ENCODE peak calls at places on chromosomes 16 and 17, in seven cellular contexts. One of them, this sample, is unnamed. For H3K36me3, the result is how much of the 10 kb centered on the place peaks cover.

GRCh38 chr16:26454102-26454501 is 612.6 kb upstream of the C16orf82 start:
- DNase-seq in GM23338: no peak
- DNase-seq in K562: no peak
- DNase-seq in HCT116: no peak
- DNase-seq in GM12878: no peak
- DNase-seq in SK-N-SH: no peak
- DNase-seq in HepG2: no peak
- DNase-seq in this sample: no peak

GRCh38 chr16:14111713-14112538 is 40.8 kb downstream of the MRTFB start:
- DNase-seq in GM23338: no peak
- DNase-seq in K562: no peak
- DNase-seq in HCT116: no peak
- DNase-seq in GM12878: no peak
- DNase-seq in SK-N-SH: no peak
- DNase-seq in HepG2: peak
- DNase-seq in this sample: no peak

GRCh38 chr17:11388061-11388460 is 147.0 kb downstream of the SHISA6 start:
- DNase-seq in GM23338: no peak
- DNase-seq in K562: peak
- DNase-seq in HCT116: no peak
- DNase-seq in GM12878: no peak
- DNase-seq in SK-N-SH: no peak
- DNase-seq in HepG2: no peak
- DNase-seq in this sample: no peak

GRCh38 chr17:71251276-71251675 is 869.5 kb upstream of the SOX9 start:
- DNase-seq in GM23338: no peak
- DNase-seq in K562: no peak
- DNase-seq in HCT116: no peak
- DNase-seq in GM12878: no peak
- DNase-seq in SK-N-SH: no peak
- DNase-seq in HepG2: no peak
- DNase-seq in this sample: no peak

GRCh38 chr16:73304008-73304814 is 256.3 kb upstream of the ZFHX3 start:
- DNase-seq in GM23338: no peak
- DNase-seq in K562: no peak
- DNase-seq in HCT116: no peak
- DNase-seq in GM12878: no peak
- DNase-seq in SK-N-SH: peak
- DNase-seq in HepG2: no peak
- DNase-seq in this sample: no peak

GRCh38 chr17:44642861-44643260 is 13.4 kb upstream of the MEIOC start:
- DNase-seq in GM23338: no peak
- DNase-seq in K562: no peak
- DNase-seq in HCT116: no peak
- DNase-seq in GM12878: no peak
- DNase-seq in SK-N-SH: no peak
- DNase-seq in HepG2: no peak
- DNase-seq in this sample: no peak

GRCh38 chr16:71645450-71645849 is 19.5 kb downstream of the MARVELD3 start:
- DNase-seq in GM23338: peak
- DNase-seq in K562: peak
- DNase-seq in HCT116: no peak
- DNase-seq in GM12878: no peak
- DNase-seq in SK-N-SH: peak
- DNase-seq in HepG2: peak
- DNase-seq in this sample: peak

GRCh38 chr17:205176-205538 is 23.7 kb upstream of the DOC2B start:
- DNase-seq in GM23338: no peak
- DNase-seq in K562: no peak
- DNase-seq in HCT116: no peak
- DNase-seq in GM12878: no peak
- DNase-seq in SK-N-SH: no peak
- DNase-seq in HepG2: no peak
- DNase-seq in this sample: no peak

GRCh38 chr16:26987631-26988030 is 79.1 kb upstream of the C16orf82 start:
- DNase-seq in GM23338: no peak
- DNase-seq in K562: no peak
- DNase-seq in HCT116: no peak
- DNase-seq in GM12878: no peak
- DNase-seq in SK-N-SH: no peak
- DNase-seq in HepG2: no peak
- DNase-seq in this sample: no peak

GRCh38 chr16:3822366-3823045 is 58.0 kb downstream of the CREBBP start:
- DNase-seq in GM23338: no peak
- DNase-seq in K562: no peak
- DNase-seq in HCT116: no peak
- DNase-seq in GM12878: no peak
- DNase-seq in SK-N-SH: no peak
- DNase-seq in HepG2: no peak
- DNase-seq in this sample: no peak

GRCh38 chr16:48231675-48232214 is 12.4 kb upstream of the LONP2 start:
- DNase-seq in GM23338: peak
- DNase-seq in K562: peak
- DNase-seq in HCT116: peak
- DNase-seq in GM12878: no peak
- DNase-seq in SK-N-SH: peak
- DNase-seq in HepG2: peak
- DNase-seq in this sample: peak

GRCh38 chr17:336110-337021 is 16.2 kb downstream of the RPH3AL start:
- DNase-seq in GM23338: no peak
- DNase-seq in K562: no peak
- DNase-seq in HCT116: no peak
- DNase-seq in GM12878: no peak
- DNase-seq in SK-N-SH: peak
- DNase-seq in HepG2: no peak
- DNase-seq in this sample: no peak

GRCh38 chr16:85172465-85173071 is 60.3 kb upstream of the CIBAR2 start:
- DNase-seq in GM23338: peak
- DNase-seq in K562: peak
- DNase-seq in HCT116: peak
- DNase-seq in GM12878: no peak
- DNase-seq in SK-N-SH: peak
- DNase-seq in HepG2: peak
- DNase-seq in this sample: peak

GRCh38 chr16:68644303-68644702 is 807 bp upstream of the CDH3 start:
- DNase-seq in GM23338: peak
- DNase-seq in K562: no peak
- DNase-seq in HCT116: no peak
- DNase-seq in GM12878: no peak
- DNase-seq in SK-N-SH: no peak
- DNase-seq in HepG2: peak
- DNase-seq in this sample: no peak

GRCh38 chr17:17947966-17948365 is 24.2 kb downstream of the TOM1L2 start:
- DNase-seq in GM23338: no peak
- DNase-seq in K562: no peak
- DNase-seq in HCT116: no peak
- DNase-seq in GM12878: no peak
- DNase-seq in SK-N-SH: no peak
- DNase-seq in HepG2: no peak
- DNase-seq in this sample: no peak

GRCh38 chr16:78462261-78463208 is 363.1 kb downstream of the WWOX start:
- DNase-seq in GM23338: no peak
- DNase-seq in K562: no peak
- DNase-seq in HCT116: no peak
- DNase-seq in GM12878: no peak
- DNase-seq in SK-N-SH: no peak
- DNase-seq in HepG2: peak
- DNase-seq in this sample: no peak

GRCh38 chr16:63697736-63698135 is 1424.1 kb downstream of the CDH11 start:
- DNase-seq in GM23338: no peak
- DNase-seq in K562: no peak
- DNase-seq in HCT116: no peak
- DNase-seq in GM12878: no peak
- DNase-seq in SK-N-SH: no peak
- DNase-seq in HepG2: no peak
- DNase-seq in this sample: no peak

GRCh38 chr17:80780381-80781187 is 211.1 kb upstream of the CHMP6 start:
- DNase-seq in GM23338: no peak
- DNase-seq in K562: no peak
- DNase-seq in HCT116: no peak
- DNase-seq in GM12878: peak
- DNase-seq in SK-N-SH: no peak
- DNase-seq in HepG2: no peak
- DNase-seq in this sample: no peak

GRCh38 chr17:47797797-47798196 is 23.8 kb downstream of the OSBPL7 start:
- DNase-seq in GM23338: peak
- DNase-seq in K562: peak
- DNase-seq in HCT116: no peak
- DNase-seq in GM12878: no peak
- DNase-seq in SK-N-SH: no peak
- DNase-seq in HepG2: no peak
- DNase-seq in this sample: no peak

DNA sequence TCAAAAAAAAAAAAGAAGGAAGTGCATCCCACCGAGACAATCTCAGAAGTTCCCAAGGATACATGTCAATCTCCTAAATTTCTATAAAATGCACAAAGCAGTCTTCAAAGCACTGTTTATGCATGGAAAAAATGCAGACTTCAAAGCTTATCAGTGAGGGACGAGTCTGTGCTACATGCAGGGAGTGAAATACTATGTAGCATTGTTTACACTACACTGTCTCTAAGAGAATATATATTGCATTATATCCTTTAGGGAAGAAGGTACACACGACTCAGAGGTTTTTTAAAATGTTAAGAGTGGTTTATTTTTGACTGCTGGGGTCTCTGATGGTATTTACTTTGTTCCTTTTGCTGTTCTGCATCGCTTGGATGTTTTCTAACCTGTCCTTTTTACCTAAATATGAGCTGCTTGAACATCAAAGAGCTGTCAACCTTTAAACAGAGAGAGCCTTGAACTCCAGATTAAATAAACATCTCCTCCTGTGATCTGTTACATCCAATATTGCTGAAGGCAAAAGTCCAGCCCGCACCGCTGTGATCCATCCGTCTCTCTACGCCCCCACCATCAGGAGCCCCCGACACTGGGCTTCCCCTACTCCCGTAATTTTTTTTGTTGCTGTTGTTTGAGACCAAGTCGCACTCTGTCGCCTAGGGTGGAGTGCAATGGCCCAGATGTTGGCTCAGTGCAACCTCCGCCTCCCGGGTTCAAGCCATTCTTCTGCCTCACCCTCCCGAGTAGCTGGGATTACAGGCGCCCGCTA is 1.4 kb downstream of the FBXO31 start:
- DNase-seq in GM23338: no peak
- DNase-seq in K562: no peak
- DNase-seq in HCT116: no peak
- DNase-seq in GM12878: no peak
- DNase-seq in SK-N-SH: no peak
- DNase-seq in HepG2: peak
- DNase-seq in this sample: no peak
- TF ChIP-seq REST in GM23338: no peak
- TF ChIP-seq REST in K562: no peak
- TF ChIP-seq REST in HCT116: no peak
- TF ChIP-seq REST in GM12878: no peak
- TF ChIP-seq REST in SK-N-SH: no peak
- TF ChIP-seq REST in HepG2: peak
- TF ChIP-seq REST in this sample: no peak

GRCh38 chr16:28104404-28104803 is 40.9 kb upstream of the GSG1L start:
- DNase-seq in GM23338: no peak
- DNase-seq in K562: no peak
- DNase-seq in HCT116: no peak
- DNase-seq in GM12878: no peak
- DNase-seq in SK-N-SH: no peak
- DNase-seq in HepG2: no peak
- DNase-seq in this sample: no peak

GRCh38 chr16:28106467-28106866 is 43.0 kb upstream of the GSG1L start:
- DNase-seq in GM23338: no peak
- DNase-seq in K562: no peak
- DNase-seq in HCT116: no peak
- DNase-seq in GM12878: no peak
- DNase-seq in SK-N-SH: no peak
- DNase-seq in HepG2: no peak
- DNase-seq in this sample: no peak

GRCh38 chr16:28103516-28104170 is 40.1 kb upstream of the GSG1L start:
- DNase-seq in GM23338: no peak
- DNase-seq in K562: no peak
- DNase-seq in HCT116: no peak
- DNase-seq in GM12878: no peak
- DNase-seq in SK-N-SH: no peak
- DNase-seq in HepG2: no peak
- DNase-seq in this sample: no peak

GRCh38 chr16:28105954-28106353 is 42.4 kb upstream of the GSG1L start:
- DNase-seq in GM23338: no peak
- DNase-seq in K562: no peak
- DNase-seq in HCT116: no peak
- DNase-seq in GM12878: no peak
- DNase-seq in SK-N-SH: no peak
- DNase-seq in HepG2: no peak
- DNase-seq in this sample: no peak

GRCh38 chr16:28105297-28105696 is 41.8 kb upstream of the GSG1L start:
- DNase-seq in GM23338: no peak
- DNase-seq in K562: no peak
- DNase-seq in HCT116: no peak
- DNase-seq in GM12878: no peak
- DNase-seq in SK-N-SH: no peak
- DNase-seq in HepG2: no peak
- DNase-seq in this sample: no peak
- H3K36me3 ChIP-seq in GM23338: under half
- H3K36me3 ChIP-seq in K562: half or more
- H3K36me3 ChIP-seq in HCT116: half or more
- H3K36me3 ChIP-seq in GM12878: half or more
- H3K36me3 ChIP-seq in SK-N-SH: under half
- H3K36me3 ChIP-seq in HepG2: half or more
- H3K36me3 ChIP-seq in this sample: under half

DNA sequence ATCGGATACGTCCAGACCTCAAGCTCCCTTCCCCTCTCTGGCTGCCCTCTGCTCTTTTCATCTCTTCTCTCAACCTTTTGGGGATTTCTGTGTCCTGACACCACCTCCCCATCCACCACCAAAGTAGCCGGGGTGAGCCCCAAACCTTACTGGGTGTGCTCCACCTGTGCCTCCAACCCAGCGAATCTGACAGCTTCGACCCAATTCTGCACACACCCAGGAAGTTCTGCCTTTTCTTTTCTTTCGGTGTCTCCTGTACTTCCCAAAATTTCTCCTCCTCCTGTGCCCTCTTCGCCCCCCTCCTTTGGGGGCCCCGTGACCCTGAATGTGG is 562 bp downstream of the KCTD11 start:
- DNase-seq in GM23338: no peak
- DNase-seq in K562: no peak
- DNase-seq in HCT116: no peak
- DNase-seq in GM12878: no peak
- DNase-seq in SK-N-SH: no peak
- DNase-seq in HepG2: no peak
- DNase-seq in this sample: no peak
- H3K27ac ChIP-seq in GM23338: no peak
- H3K27ac ChIP-seq in K562: peak
- H3K27ac ChIP-seq in HCT116: peak
- H3K27ac ChIP-seq in GM12878: peak
- H3K27ac ChIP-seq in SK-N-SH: peak
- H3K27ac ChIP-seq in HepG2: peak
- H3K27ac ChIP-seq in this sample: peak

DNA sequence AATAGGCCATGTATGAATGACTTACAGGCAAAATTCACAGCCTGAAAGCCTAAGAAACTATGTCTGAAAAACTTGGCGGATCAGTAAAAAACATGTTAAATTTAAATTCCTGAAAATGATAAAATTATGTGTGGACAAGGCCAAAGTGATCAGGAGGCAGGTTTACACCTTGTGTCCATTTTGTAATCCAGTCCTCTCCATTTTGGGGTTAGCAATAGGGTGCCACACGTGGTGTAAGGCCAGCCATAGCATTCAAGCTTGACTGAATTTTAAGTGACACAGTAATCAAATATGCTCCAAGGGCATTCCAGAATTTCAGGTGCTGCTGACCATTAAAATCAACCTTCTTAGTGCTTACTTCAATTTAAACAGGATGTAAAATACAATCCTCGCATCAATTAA is 2.7 kb downstream of the RNF43 start:
- DNase-seq in GM23338: no peak
- DNase-seq in K562: peak
- DNase-seq in HCT116: no peak
- DNase-seq in GM12878: no peak
- DNase-seq in SK-N-SH: no peak
- DNase-seq in HepG2: peak
- DNase-seq in this sample: no peak
- TF ChIP-seq REST in GM23338: no peak
- TF ChIP-seq REST in K562: no peak
- TF ChIP-seq REST in HCT116: no peak
- TF ChIP-seq REST in GM12878: no peak
- TF ChIP-seq REST in SK-N-SH: no peak
- TF ChIP-seq REST in HepG2: peak
- TF ChIP-seq REST in this sample: no peak

This sample was measured in Panc1.